ENCODE peak calls at places on chromosomes 3 and 15, in seven cellular contexts. K, Q, C, G, T, Y and O are unnamed samples. For H3K4me1 and H3K36me3, the result is how much of the 10 kb centered on the place peaks cover.

GRCh38 chr3:147653309-147653923 is 244.3 kb downstream of the ZIC1 start:
- DNase-seq in K (no peak), Q (no peak), C (no peak), G (no peak), T (no peak), Y (no peak), O (no peak)

GRCh38 chr3:175150812-175151411 is 291.8 kb downstream of the NAALADL2 start:
- DNase-seq in K (no peak), Q (no peak), C (no peak), G (peak), T (no peak), Y (no peak), O (no peak)

GRCh38 chr3:192885374-192885773 is 32.3 kb downstream of the MB21D2 start:
- DNase-seq in K (no peak), Q (no peak), C (no peak), G (no peak), T (no peak), Y (no peak), O (no peak)

GRCh38 chr3:70728311-70728710 is 415.9 kb upstream of the MDFIC2 start:
- DNase-seq in K (no peak), Q (no peak), C (no peak), G (no peak), T (no peak), Y (no peak), O (no peak)

GRCh38 chr15:57307527-57308193 is 68.6 kb upstream of the CGNL1 start:
- DNase-seq in K (no peak), Q (no peak), C (no peak), G (no peak), T (peak), Y (no peak), O (no peak)

GRCh38 chr3:9047465-9048346 is 84.4 kb upstream of the RAD18 start:
- DNase-seq in K (no peak), Q (no peak), C (no peak), G (no peak), T (no peak), Y (no peak), O (no peak)

GRCh38 chr3:70094197-70094596 is 94.7 kb downstream of the SAMMSON start:
- DNase-seq in K (no peak), Q (no peak), C (no peak), G (no peak), T (no peak), Y (no peak), O (no peak)

GRCh38 chr15:72599855-72600464 is 54.5 kb upstream of the GOLGA6B start:
- DNase-seq in K (peak), Q (no peak), C (no peak), G (peak), T (no peak), Y (no peak), O (no peak)

GRCh38 chr15:86661580-86661979 is 581.9 kb downstream of the AGBL1 start:
- DNase-seq in K (no peak), Q (no peak), C (no peak), G (no peak), T (no peak), Y (no peak), O (no peak)

GRCh38 chr15:85542895-85543331 is 162.5 kb downstream of the AKAP13 start:
- DNase-seq in K (no peak), Q (no peak), C (no peak), G (no peak), T (no peak), Y (no peak), O (no peak)

GRCh38 chr3:27590437-27591320 is 106.5 kb upstream of the SLC4A7 start:
- DNase-seq in K (no peak), Q (no peak), C (no peak), G (no peak), T (no peak), Y (no peak), O (no peak)

GRCh38 chr15:58224068-58224467 is 85.9 kb downstream of the AQP9 start:
- DNase-seq in K (no peak), Q (peak), C (no peak), G (no peak), T (no peak), Y (no peak), O (no peak)

GRCh38 chr15:48722764-48723661 is 77.5 kb upstream of the FBN1 start:
- DNase-seq in K (no peak), Q (no peak), C (peak), G (peak), T (no peak), Y (no peak), O (no peak)

DNA sequence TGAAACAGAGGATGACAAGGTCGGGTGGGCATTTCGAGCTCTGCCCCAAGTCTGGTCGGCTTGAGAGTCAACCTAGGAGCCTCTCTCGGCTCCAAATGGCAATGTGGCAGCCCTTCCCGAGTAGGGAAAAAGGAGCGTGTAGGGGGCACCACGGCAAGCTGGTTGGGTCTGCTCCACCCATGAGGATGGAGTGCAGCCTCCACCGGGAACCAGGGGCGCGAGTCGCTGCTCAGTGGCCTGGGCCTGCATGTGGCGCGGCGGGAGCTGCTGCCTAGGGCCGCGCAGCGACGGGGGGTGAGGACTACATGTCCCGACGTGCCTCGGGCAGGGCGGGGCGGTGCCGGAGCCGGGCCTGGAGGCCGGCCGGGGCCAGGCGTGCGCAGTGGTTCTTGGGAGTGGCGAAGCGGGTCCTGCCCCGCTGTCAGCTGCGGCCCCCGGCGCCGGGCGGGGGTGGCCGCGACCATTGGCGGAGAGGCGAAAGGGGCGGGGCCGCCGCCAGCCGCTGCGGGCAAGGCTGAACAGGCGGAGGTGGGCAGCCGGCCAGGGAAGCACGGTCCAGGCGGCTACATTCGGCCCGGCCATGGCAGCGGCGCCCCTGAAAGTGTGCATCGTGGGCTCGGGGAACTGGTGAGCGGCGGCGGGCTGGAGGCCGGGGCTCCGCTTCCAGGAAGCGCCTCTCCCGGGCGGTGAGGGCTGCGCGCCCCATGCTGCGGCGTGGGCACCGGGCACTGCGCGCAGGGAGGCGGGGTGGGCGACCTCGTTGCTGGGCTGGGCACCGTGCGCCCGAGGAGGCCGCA is at the start of gene GPD1L:
- DNase-seq in K (peak), Q (peak), C (peak), G (peak), T (peak), Y (peak), O (peak)
- H3K4me1 ChIP-seq in K (under half), Q (under half), C (under half), G (under half), T (under half), Y (under half), O (under half)

DNA sequence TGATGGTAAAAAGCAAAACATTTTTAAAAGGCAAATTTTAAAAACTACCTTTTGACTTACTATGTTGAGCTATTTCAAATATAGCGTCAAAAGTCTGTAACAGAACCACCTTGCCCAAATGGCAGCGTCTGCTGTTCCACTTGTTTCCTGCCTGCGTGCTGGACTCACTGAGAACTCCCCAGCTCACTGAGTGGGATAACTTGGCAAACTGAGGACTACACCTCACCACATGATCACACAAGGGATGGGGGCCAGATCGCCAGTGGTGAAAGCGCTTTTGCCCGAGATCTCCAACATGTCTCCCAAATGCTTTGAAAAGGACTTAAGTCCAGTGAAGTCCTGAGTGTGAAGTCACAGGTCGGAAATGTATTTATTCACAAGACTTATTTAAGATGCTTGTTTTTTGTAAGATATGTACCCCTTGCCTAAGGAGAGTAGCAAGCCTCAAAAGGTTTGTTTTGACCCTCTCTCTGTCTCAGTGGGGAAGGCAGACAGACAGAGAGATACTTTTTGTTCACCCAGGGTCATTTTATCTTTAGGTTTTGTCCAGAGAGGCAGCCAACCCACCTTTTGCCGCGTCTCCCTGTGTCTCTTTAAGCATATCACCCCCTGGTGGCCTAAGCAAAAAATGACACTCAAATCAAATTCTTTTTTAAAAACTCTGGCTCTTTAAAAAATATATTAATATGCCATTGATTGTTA is 192.6 kb downstream of the PDZRN3 start:
- DNase-seq in K (peak), Q (no peak), C (no peak), G (peak), T (no peak), Y (no peak), O (no peak)
- H3K27ac ChIP-seq in K (no peak), Q (no peak), C (no peak), G (no peak), T (no peak), Y (no peak), O (no peak)

GRCh38 chr15:101181349-101181748 is 70.5 kb downstream of the CHSY1 start:
- DNase-seq in K (no peak), Q (no peak), C (no peak), G (no peak), T (no peak), Y (no peak), O (no peak)
- H3K36me3 ChIP-seq in K (under half), Q (half or more), C (under half), G (under half), T (half or more), Y (under half), O (under half)

DNA sequence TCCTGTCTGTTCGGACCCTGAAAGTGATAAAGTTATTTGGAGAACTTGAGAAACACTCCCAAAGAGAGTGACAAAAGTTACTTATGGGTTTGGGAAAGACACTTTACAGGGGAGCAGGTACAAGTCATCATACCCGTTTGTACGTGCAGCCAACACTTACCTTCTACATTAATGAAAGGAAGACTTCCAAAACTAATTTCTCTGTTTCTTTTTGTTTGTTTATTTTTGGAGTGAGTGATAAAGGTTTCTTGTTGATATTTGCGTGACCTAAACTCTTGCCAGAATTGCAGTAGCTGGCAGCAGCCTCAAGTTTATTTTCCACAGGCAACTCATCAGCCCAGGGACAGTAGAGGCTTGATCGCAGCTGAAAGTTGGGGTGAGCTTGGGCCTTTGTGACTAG is 8.4 kb downstream of the ABHD2 start:
- DNase-seq in K (no peak), Q (no peak), C (no peak), G (no peak), T (no peak), Y (no peak), O (no peak)
- H3K4me1 ChIP-seq in K (under half), Q (half or more), C (under half), G (under half), T (under half), Y (half or more), O (half or more)

GRCh38 chr3:188294113-188294512 is 140.2 kb downstream of the LPP start:
- DNase-seq in K (no peak), Q (no peak), C (no peak), G (no peak), T (no peak), Y (no peak), O (no peak)
- H3K27ac ChIP-seq in K (no peak), Q (no peak), C (peak), G (no peak), T (peak), Y (peak), O (peak)

GRCh38 chr15:54502416-54503075 is 524.3 kb downstream of the UNC13C start:
- DNase-seq in K (no peak), Q (no peak), C (no peak), G (no peak), T (no peak), Y (no peak), O (no peak)

GRCh38 chr15:54504695-54505094 is 526.5 kb downstream of the UNC13C start:
- DNase-seq in K (no peak), Q (no peak), C (no peak), G (no peak), T (no peak), Y (no peak), O (no peak)

DNA sequence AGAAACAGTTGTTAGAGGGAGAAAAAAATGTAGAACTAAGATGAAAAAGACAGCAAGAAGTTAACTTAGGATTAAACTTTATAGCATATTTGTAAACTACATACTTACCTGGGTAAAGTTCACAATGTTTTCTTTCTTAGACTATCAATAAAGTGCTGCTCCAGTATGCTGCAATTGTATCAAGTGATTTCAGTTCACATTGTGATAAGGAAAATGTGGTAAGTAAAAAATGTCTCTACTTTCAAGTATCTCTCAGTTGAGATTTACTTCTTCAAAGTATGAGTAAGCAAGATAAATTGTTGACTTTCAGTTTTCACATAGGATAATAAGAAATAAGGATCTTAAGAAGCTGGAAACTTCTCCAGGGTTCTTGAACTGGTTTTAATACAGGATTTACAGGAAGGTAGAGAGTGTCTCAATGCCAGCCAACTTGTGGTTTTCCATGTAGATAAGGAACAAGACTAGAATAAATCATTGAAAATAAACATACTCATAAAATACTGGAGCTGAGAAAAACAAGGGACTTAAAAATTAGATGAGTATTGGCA is 528.8 kb downstream of the UNC13C start:
- DNase-seq in K (no peak), Q (no peak), C (no peak), G (no peak), T (no peak), Y (no peak), O (no peak)
- H3K36me3 ChIP-seq in K (under half), Q (under half), C (under half), G (under half), T (under half), Y (under half), O (under half)

GRCh38 chr3:172161390-172161789 is 122.0 kb downstream of the FNDC3B start:
- DNase-seq in K (no peak), Q (no peak), C (no peak), G (no peak), T (no peak), Y (no peak), O (no peak)

GRCh38 chr3:172157566-172158258 is 118.3 kb downstream of the FNDC3B start:
- DNase-seq in K (no peak), Q (no peak), C (no peak), G (no peak), T (no peak), Y (no peak), O (no peak)

GRCh38 chr3:172158741-172159140 is 119.4 kb downstream of the FNDC3B start:
- DNase-seq in K (no peak), Q (no peak), C (no peak), G (no peak), T (no peak), Y (no peak), O (no peak)

GRCh38 chr3:172159962-172160538 is 120.7 kb downstream of the FNDC3B start:
- DNase-seq in K (no peak), Q (no peak), C (peak), G (peak), T (no peak), Y (peak), O (no peak)

GRCh38 chr3:172159376-172159775 is 120.0 kb downstream of the FNDC3B start:
- DNase-seq in K (no peak), Q (no peak), C (no peak), G (no peak), T (no peak), Y (no peak), O (no peak)
- H3K4me1 ChIP-seq in K (under half), Q (under half), C (under half), G (under half), T (under half), Y (half or more), O (half or more)

GRCh38 chr15:22884344-22884743 is 45.9 kb downstream of the NIPA2 start:
- DNase-seq in K (peak), Q (no peak), C (no peak), G (no peak), T (no peak), Y (no peak), O (no peak)
- H3K27ac ChIP-seq in K (no peak), Q (no peak), C (no peak), G (no peak), T (no peak), Y (no peak), O (no peak)

GRCh38 chr3:128463354-128463753 is 3.3 kb downstream of the DNAJB8 start:
- DNase-seq in K (no peak), Q (no peak), C (no peak), G (no peak), T (no peak), Y (no peak), O (no peak)
- H3K36me3 ChIP-seq in K (under half), Q (under half), C (under half), G (under half), T (under half), Y (under half), O (under half)

GRCh38 chr3:23816721-23817120 is 11.0 kb downstream of the UBE2E1 start:
- DNase-seq in K (no peak), Q (no peak), C (no peak), G (no peak), T (no peak), Y (no peak), O (no peak)

GRCh38 chr3:23819599-23820360 is 14.0 kb downstream of the UBE2E1 start:
- DNase-seq in K (no peak), Q (no peak), C (no peak), G (no peak), T (no peak), Y (no peak), O (no peak)

GRCh38 chr3:23820888-23821287 is 15.1 kb downstream of the UBE2E1 start:
- DNase-seq in K (no peak), Q (no peak), C (no peak), G (no peak), T (no peak), Y (no peak), O (no peak)

GRCh38 chr3:23815879-23816278 is 10.1 kb downstream of the UBE2E1 start:
- DNase-seq in K (no peak), Q (no peak), C (no peak), G (no peak), T (no peak), Y (no peak), O (no peak)

GRCh38 chr3:23817508-23818223 is 11.9 kb downstream of the UBE2E1 start:
- DNase-seq in K (no peak), Q (no peak), C (no peak), G (no peak), T (no peak), Y (no peak), O (no peak)
- H3K4me1 ChIP-seq in K (under half), Q (under half), C (under half), G (under half), T (under half), Y (under half), O (under half)